ENCODE peak calls at places on chromosomes 3 and 15, in ten cellular contexts. T is choroid plexus epithelial cell, Q is SK-N-SH, L is GM12865, D is lung, Z is pancreas, M is keratinocyte, R is psoas muscle, W is hepatocyte, B is Peyer's patch. O is an unnamed sample.

GRCh38 chr3:146796078-146796477 is 190.9 kb upstream of the PLSCR5 start:
- DNase-seq in B (no peak), T (peak), W (no peak), M (no peak), Z (no peak), L (no peak), R (no peak), Q (no peak), D (no peak), O (no peak)

GRCh38 chr3:142051351-142051750 is 98.0 kb downstream of the TFDP2 start:
- DNase-seq in D (no peak), T (no peak), M (no peak), Z (no peak), W (no peak), B (no peak), R (no peak), Q (no peak), L (no peak), O (no peak)

GRCh38 chr3:113124256-113124830 is 87.0 kb upstream of the BOC start:
- DNase-seq in B (no peak), D (no peak), T (no peak), R (no peak), Z (no peak), M (no peak), Q (no peak), W (no peak), L (no peak), O (no peak)

GRCh38 chr3:73101916-73102315 is 40.5 kb downstream of the EBLN2 start:
- DNase-seq in R (no peak), L (no peak), W (no peak), T (no peak), D (no peak), M (no peak), B (no peak), Z (no peak), Q (no peak), O (no peak)

GRCh38 chr15:66723826-66724731 is 22.0 kb downstream of the SMAD6 start:
- DNase-seq in Z (no peak), W (no peak), Q (no peak), L (no peak), R (no peak), M (no peak), B (no peak), T (peak), D (no peak), O (peak)

GRCh38 chr15:73426458-73426994 is 16.4 kb upstream of the REC114 start:
- DNase-seq in R (no peak), Z (no peak), B (no peak), W (no peak), Q (no peak), D (no peak), L (peak), T (no peak), M (no peak), O (no peak)

GRCh38 chr15:77557178-77557960 is 75.3 kb downstream of the LINGO1 start:
- DNase-seq in Z (no peak), R (no peak), T (no peak), L (no peak), B (no peak), W (no peak), D (no peak), M (no peak), Q (no peak), O (no peak)

GRCh38 chr15:29567336-29567735 is 254.9 kb downstream of the TJP1 start:
- DNase-seq in Z (no peak), W (no peak), R (no peak), T (no peak), M (no peak), B (no peak), L (no peak), D (no peak), Q (no peak), O (no peak)

GRCh38 chr3:71251156-71251775 is 332.3 kb downstream of the FOXP1 start:
- DNase-seq in M (no peak), W (no peak), Q (no peak), T (peak), D (no peak), R (no peak), L (no peak), Z (no peak), B (no peak), O (peak)

GRCh38 chr3:27022096-27022761 is 347.0 kb downstream of the NEK10 start:
- DNase-seq in M (no peak), Z (no peak), R (no peak), T (no peak), Q (no peak), W (no peak), L (no peak), D (no peak), B (no peak), O (no peak)

GRCh38 chr3:65919841-65920240 is 118.9 kb downstream of the MAGI1 start:
- DNase-seq in R (no peak), L (no peak), Q (no peak), D (no peak), T (no peak), B (no peak), W (no peak), M (no peak), Z (no peak), O (peak)

GRCh38 chr3:186239321-186239720 is 122.7 kb downstream of the DGKG start:
- DNase-seq in M (no peak), Z (no peak), R (no peak), D (no peak), T (no peak), W (no peak), B (no peak), L (no peak), Q (no peak), O (no peak)

GRCh38 chr3:120780977-120781376 is 38.4 kb downstream of the GTF2E1 start:
- DNase-seq in R (peak), Q (no peak), L (peak), W (no peak), M (no peak), Z (no peak), B (no peak), D (no peak), T (peak), O (peak)

GRCh38 chr3:15099364-15100098 is 583 bp upstream of the RBSN start:
- DNase-seq in D (no peak), T (no peak), B (no peak), Q (peak), M (no peak), Z (no peak), W (no peak), L (peak), R (no peak), O (no peak)

GRCh38 chr15:65724479-65724878 is 67.6 kb downstream of the DENND4A start:
- DNase-seq in D (no peak), M (no peak), W (peak), Q (no peak), L (no peak), R (no peak), Z (no peak), B (no peak), T (no peak), O (no peak)

GRCh38 chr15:90124487-90124886 is 22.2 kb upstream of the IDH2 start:
- DNase-seq in B (no peak), Q (no peak), W (no peak), D (no peak), T (no peak), L (no peak), Z (no peak), M (no peak), R (no peak), O (no peak)

GRCh38 chr15:98737122-98737521 is 88.8 kb downstream of the IGF1R start:
- DNase-seq in W (no peak), R (no peak), T (no peak), M (no peak), Q (no peak), B (no peak), Z (no peak), D (no peak), L (no peak), O (no peak)

GRCh38 chr15:96337354-96337990 is 7.0 kb downstream of the NR2F2 start:
- DNase-seq in B (no peak), T (peak), R (no peak), L (no peak), D (no peak), M (no peak), Z (no peak), W (no peak), Q (no peak), O (peak)

GRCh38 chr3:159757341-159758060 is 231.1 kb upstream of the IL12A start:
- DNase-seq in W (no peak), Q (no peak), R (no peak), B (no peak), Z (no peak), D (no peak), T (peak), L (no peak), M (no peak), O (no peak)

GRCh38 chr15:76286231-76286879 is 24.9 kb downstream of the ETFA start:
- DNase-seq in Q (no peak), B (no peak), Z (no peak), D (no peak), T (peak), L (peak), W (no peak), M (no peak), R (no peak), O (peak)

GRCh38 chr3:128205616-128206015 is 52.3 kb downstream of the EEFSEC start:
- DNase-seq in W (no peak), Q (peak), D (no peak), B (no peak), L (no peak), T (no peak), M (no peak), Z (no peak), R (no peak), O (no peak)

GRCh38 chr3:36635731-36636130 is 128.6 kb downstream of the DCLK3 start:
- DNase-seq in T (no peak), Z (no peak), M (peak), W (no peak), B (no peak), Q (no peak), D (no peak), R (no peak), L (no peak), O (peak)

GRCh38 chr3:46472736-46473135 is 8.0 kb upstream of the LTF start:
- DNase-seq in B (no peak), M (no peak), D (no peak), W (no peak), Z (no peak), R (no peak), L (no peak), Q (no peak), T (no peak), O (no peak)

GRCh38 chr15:90807074-90807646 is 61.2 kb upstream of the FURIN start:
- DNase-seq in M (no peak), W (no peak), L (no peak), R (no peak), Q (no peak), Z (no peak), T (no peak), B (no peak), D (no peak), O (no peak)

GRCh38 chr3:64267774-64268604 is 42.7 kb upstream of the PRICKLE2 start:
- DNase-seq in T (peak), Z (peak), D (peak), W (peak), B (peak), L (no peak), Q (no peak), M (no peak), R (peak), O (peak)

GRCh38 chr15:63086967-63087366 is 34.7 kb upstream of the LACTB start:
- DNase-seq in T (no peak), L (no peak), W (no peak), R (no peak), D (no peak), M (no peak), Z (no peak), B (no peak), Q (no peak), O (no peak)

GRCh38 chr3:23659840-23660430 is 145.8 kb upstream of the UBE2E1 start:
- DNase-seq in W (no peak), M (no peak), R (no peak), L (no peak), Q (no peak), B (no peak), D (no peak), T (no peak), Z (no peak), O (no peak)

GRCh38 chr15:60787737-60788513 is 309.0 kb upstream of the ICE2 start:
- DNase-seq in Z (no peak), Q (no peak), D (no peak), W (no peak), M (no peak), B (peak), L (peak), T (peak), R (no peak), O (peak)

GRCh38 chr15:92273286-92273685 is 120.4 kb upstream of the ST8SIA2 start:
- DNase-seq in D (no peak), B (no peak), T (no peak), L (no peak), M (no peak), Z (no peak), R (no peak), W (no peak), Q (no peak), O (no peak)

GRCh38 chr15:52336530-52336929 is 40.9 kb upstream of the MYO5C start:
- DNase-seq in T (no peak), D (no peak), R (no peak), W (no peak), B (no peak), L (no peak), M (no peak), Z (no peak), Q (peak), O (no peak)

GRCh38 chr3:160921020-160921635 is 165.1 kb downstream of the PPM1L start:
- DNase-seq in W (peak), D (no peak), T (peak), B (no peak), R (no peak), M (no peak), L (peak), Q (peak), Z (no peak), O (peak)

GRCh38 chr15:32722126-32722525 is 4.3 kb downstream of the GREM1 start:
- DNase-seq in Q (no peak), L (no peak), W (no peak), M (no peak), R (no peak), D (no peak), T (no peak), B (no peak), Z (no peak), O (no peak)

GRCh38 chr3:170102421-170102820 is 64.6 kb downstream of the GPR160 start:
- DNase-seq in B (no peak), D (no peak), L (no peak), M (no peak), W (no peak), Z (no peak), R (no peak), T (no peak), Q (no peak), O (no peak)

GRCh38 chr3:23242106-23242505 is 39.0 kb downstream of the UBE2E2 start:
- DNase-seq in B (no peak), L (no peak), R (no peak), M (peak), D (no peak), Q (no peak), W (no peak), Z (no peak), T (no peak), O (no peak)

GRCh38 chr15:66821307-66821706 is 119.3 kb downstream of the SMAD6 start:
- DNase-seq in Q (no peak), T (no peak), Z (no peak), B (peak), W (no peak), M (no peak), R (no peak), D (no peak), L (no peak), O (no peak)

GRCh38 chr3:156525808-156526207 is 29.1 kb downstream of the SSR3 start:
- DNase-seq in M (no peak), W (no peak), Q (no peak), L (no peak), B (no peak), Z (no peak), T (no peak), R (no peak), D (no peak), O (peak)

GRCh38 chr15:85704720-85705119 is 90.0 kb downstream of the KLHL25 start:
- DNase-seq in Q (no peak), L (peak), W (no peak), Z (no peak), M (no peak), D (no peak), R (no peak), B (no peak), T (no peak), O (peak)

GRCh38 chr15:85702321-85703230 is 92.1 kb downstream of the KLHL25 start:
- DNase-seq in D (no peak), R (no peak), L (peak), B (no peak), M (no peak), Z (no peak), W (no peak), T (peak), Q (no peak), O (peak)

GRCh38 chr15:85706779-85707518 is 87.8 kb downstream of the KLHL25 start:
- DNase-seq in M (no peak), R (no peak), L (peak), Q (no peak), B (peak), T (peak), D (no peak), Z (peak), W (peak), O (peak)

GRCh38 chr15:85700767-85701166 is 94.0 kb downstream of the KLHL25 start:
- DNase-seq in Z (no peak), D (no peak), L (no peak), T (no peak), W (no peak), Q (no peak), M (no peak), R (no peak), B (no peak), O (no peak)

DNA sequence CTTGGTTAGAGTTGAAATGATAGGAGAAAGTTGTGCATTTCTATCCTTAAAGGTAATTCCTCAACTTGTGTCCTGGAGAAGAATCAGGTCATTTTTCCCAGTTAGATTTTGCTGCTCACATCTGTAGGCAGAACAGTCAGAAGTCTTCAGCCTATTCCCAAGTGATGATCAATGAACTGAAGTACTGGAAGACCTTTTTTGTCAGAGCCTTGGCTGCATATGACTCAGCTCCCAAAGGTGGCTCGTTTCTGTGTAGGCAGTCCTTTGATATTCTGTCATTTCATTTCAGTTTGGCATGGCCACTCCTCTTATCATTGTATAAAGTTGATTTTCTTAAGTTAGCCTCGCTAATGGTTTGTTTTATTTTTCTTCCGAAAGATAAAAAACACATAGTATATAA is 90.7 kb downstream of the KLHL25 start:
- DNase-seq in D (no peak), Q (no peak), T (no peak), M (no peak), R (no peak), L (peak), B (no peak), Z (no peak), W (no peak), O (peak)
- H3K4me3 ChIP-seq in D (no peak), Q (no peak), T (no peak), M (no peak), R (no peak), L (peak), B (no peak), Z (no peak), W (no peak), O (no peak)

GRCh38 chr3:49859576-49860305 is 3.4 kb upstream of the TRAIP start:
- DNase-seq in M (no peak), Q (no peak), R (no peak), T (no peak), D (no peak), Z (no peak), B (no peak), W (no peak), L (no peak), O (no peak)

GRCh38 chr3:49856181-49857005 is at the start of gene TRAIP:
- DNase-seq in W (peak), R (peak), D (peak), L (peak), Q (peak), Z (peak), T (peak), M (peak), B (peak), O (peak)

DNA sequence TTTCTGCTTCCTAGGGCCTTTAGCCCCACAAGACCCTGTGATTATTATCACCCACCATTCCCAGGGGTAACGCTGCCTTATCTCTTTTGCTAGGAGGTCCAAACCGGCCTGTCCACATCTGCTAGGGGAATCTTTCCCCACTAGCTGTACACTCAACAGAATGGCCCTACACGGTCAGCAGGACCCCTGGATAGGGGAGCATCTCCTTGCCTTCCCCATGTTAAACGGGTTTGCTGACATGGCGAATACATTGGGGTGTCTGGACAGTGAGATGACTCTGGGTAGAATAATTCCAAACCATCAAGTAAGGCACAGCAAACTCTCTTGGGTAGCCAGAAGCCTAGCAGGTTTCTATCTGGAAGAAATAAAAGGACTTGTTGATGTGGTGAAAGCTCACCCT is 702 bp downstream of the TRAIP start:
- DNase-seq in R (no peak), W (no peak), B (no peak), T (no peak), Q (no peak), L (no peak), M (no peak), Z (no peak), D (no peak), O (no peak)
- TF ChIP-seq CTCF in R (no peak), W (no peak), B (no peak), T (no peak), Q (no peak), L (no peak), M (no peak), Z (no peak), D (no peak), O (no peak)

DNA sequence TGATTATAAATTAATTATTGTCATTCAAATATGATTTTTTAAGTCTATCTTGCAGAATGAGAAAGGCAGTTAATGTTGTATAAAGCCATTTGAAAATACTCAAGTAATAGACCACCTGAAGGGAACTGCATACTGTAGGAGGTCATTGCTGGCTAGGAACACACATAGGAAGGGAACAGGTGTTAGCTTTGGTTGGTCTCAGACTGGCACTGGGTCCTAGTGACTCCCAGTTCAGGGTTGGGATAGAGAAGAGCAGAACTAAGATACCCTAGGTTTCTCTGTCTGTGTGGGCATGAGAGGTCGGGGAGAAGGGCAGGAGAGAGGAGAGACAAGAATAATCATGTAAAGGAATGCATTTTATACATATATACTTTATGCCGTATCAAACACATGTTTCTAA is 559.0 kb upstream of the GOLIM4 start:
- DNase-seq in Z (no peak), B (no peak), Q (no peak), T (no peak), W (no peak), R (no peak), M (no peak), L (no peak), D (no peak), O (no peak)
- H3K4me3 ChIP-seq in Z (no peak), B (no peak), Q (no peak), T (no peak), W (no peak), R (no peak), M (no peak), L (no peak), D (no peak), O (no peak)

GRCh38 chr15:56295433-56295832 is 51.8 kb upstream of the RFX7 start:
- DNase-seq in Z (no peak), B (no peak), T (no peak), Q (no peak), W (no peak), L (no peak), M (no peak), R (no peak), D (no peak), O (no peak)
- TF ChIP-seq CTCF in Z (no peak), B (peak), T (no peak), Q (peak), W (no peak), L (no peak), M (no peak), R (no peak), D (no peak), O (peak)

O was measured in fibroblast of mammary gland.